ENCODE peak calls at places on chromosome 7, in four cellular contexts. Q, E, S and Y are unnamed samples.

GRCh38 chr7:147023390-147023914 is 906.9 kb downstream of the CNTNAP2 start:
- DNase-seq in S (no peak), E (no peak), Q (no peak), Y (no peak)

GRCh38 chr7:155341463-155341983 is 43.8 kb downstream of the INSIG1 start:
- DNase-seq in Q (no peak), S (no peak), E (no peak), Y (no peak)

GRCh38 chr7:92058040-92058439 is 76.2 kb downstream of the CYP51A1 start:
- DNase-seq in E (no peak), Q (no peak), S (no peak), Y (no peak)

GRCh38 chr7:101924171-101924570 is 106.7 kb downstream of the CUX1 start:
- DNase-seq in S (no peak), E (no peak), Q (no peak), Y (no peak)

GRCh38 chr7:38880454-38880853 is 28.5 kb downstream of the VPS41 start:
- DNase-seq in Q (no peak), S (no peak), E (no peak), Y (no peak)

GRCh38 chr7:22447759-22448158 is 52.2 kb downstream of the STEAP1B start:
- DNase-seq in Q (no peak), E (no peak), S (no peak), Y (no peak)

GRCh38 chr7:1470901-1471300 is 11.6 kb upstream of the MICALL2 start:
- DNase-seq in S (no peak), E (no peak), Q (no peak), Y (no peak)

GRCh38 chr7:3437467-3437866 is 136.4 kb downstream of the SDK1 start:
- DNase-seq in S (no peak), E (no peak), Q (no peak), Y (no peak)

GRCh38 chr7:17690030-17690429 is 250.3 kb downstream of the SNX13 start:
- DNase-seq in E (no peak), S (no peak), Q (no peak), Y (no peak)

GRCh38 chr7:54995166-54995565 is 23.7 kb upstream of the EGFR start:
- DNase-seq in E (no peak), S (no peak), Q (no peak), Y (no peak)

GRCh38 chr7:91156326-91156725 is 107.9 kb upstream of the FZD1 start:
- DNase-seq in E (no peak), S (no peak), Q (no peak), Y (no peak)